ENCODE peak calls at places on chromosomes 5 and 9, in five cellular contexts. D, S, K, P and U are unnamed samples.
A peak's percentile ranks its signal among the peaks of the same experiment; 100 is the strongest.

GRCh38 chr5:180818275-180818674 is 15.7 kb upstream of the MGAT1 start:
- DNase-seq in D (no peak), S (no peak), K (no peak), P (no peak), U (no peak)

GRCh38 chr9:88007291-88007650 is 32.9 kb upstream of the CDK20 start:
- DNase-seq in D (no peak), S (no peak), K (peak; percentile 7), P (peak; percentile 31), U (no peak)

GRCh38 chr5:57770029-57770428 is 287.4 kb upstream of the ACTBL2 start:
- DNase-seq in D (no peak), S (no peak), K (no peak), P (no peak), U (no peak)

GRCh38 chr9:93207860-93208734 is 24.2 kb downstream of the WNK2 start:
- DNase-seq in D (no peak), S (no peak), K (no peak), P (no peak), U (no peak)

GRCh38 chr5:154486427-154486866 is 8.4 kb upstream of the HAND1 start:
- DNase-seq in D (no peak), S (no peak), K (no peak), P (no peak), U (peak; percentile 97)

GRCh38 chr9:23342296-23342695 is 483.7 kb downstream of the ELAVL2 start:
- DNase-seq in D (peak; percentile 17), S (no peak), K (peak; percentile 72), P (peak; percentile 40), U (no peak)

GRCh38 chr9:93549636-93550035 is 26.7 kb upstream of the PHF2 start:
- DNase-seq in D (no peak), S (no peak), K (no peak), P (no peak), U (peak; percentile 99)

GRCh38 chr5:122153230-122153629 is 23.9 kb downstream of the ZNF474 start:
- DNase-seq in D (peak; percentile 51), S (peak; percentile 48), K (peak; percentile 76), P (peak; percentile 83), U (no peak)

GRCh38 chr5:103013933-103014552 is 105.9 kb downstream of the GIN1 start:
- DNase-seq in D (no peak), S (no peak), K (peak; percentile 63), P (no peak), U (no peak)